ENCODE peak calls at places on chromosomes 1 and 21, in six cellular contexts. U, A, R, M, D and F are unnamed samples.
A peak's percentile ranks its signal among the peaks of the same experiment; 100 is the strongest.

GRCh38 chr1:91511386-91511785 is 10.7 kb downstream of the CDC7 start:
- DNase-seq in D (no peak), U (no peak), A (peak; percentile 53), M (peak; percentile 43), R (no peak), F (no peak)

GRCh38 chr1:30043256-30043655 is 680.1 kb downstream of the MATN1 start:
- DNase-seq in U (no peak), A (no peak), M (no peak), D (no peak), R (no peak), F (no peak)

GRCh38 chr1:53957231-53957818 is 11.2 kb downstream of the LRRC42 start:
- DNase-seq in M (no peak), A (peak; percentile 87), D (peak; percentile 41), R (no peak), U (peak; percentile 85), F (no peak)

GRCh38 chr1:202143768-202144509 is 598 bp downstream of the ARL8A start:
- DNase-seq in R (no peak), D (no peak), M (no peak), A (peak; percentile 21), U (peak; percentile 56), F (peak; percentile 52)

GRCh38 chr1:73860421-73860950 is 337.5 kb downstream of the LRRIQ3 start:
- DNase-seq in U (no peak), D (no peak), A (no peak), R (no peak), M (no peak), F (no peak)

GRCh38 chr21:45110873-45111624 is 36.7 kb downstream of the ADARB1 start:
- DNase-seq in M (no peak), R (no peak), D (no peak), U (no peak), A (no peak), F (no peak)

GRCh38 chr1:24501371-24502167 is 1.1 kb upstream of the RCAN3 start:
- DNase-seq in D (no peak), M (no peak), U (no peak), A (peak; percentile 54), R (no peak), F (no peak)

GRCh38 chr1:16143566-16144324 is 12.1 kb downstream of the EPHA2 start:
- DNase-seq in R (no peak), U (peak; percentile 70), M (no peak), D (peak; percentile 91), A (peak; percentile 83), F (peak; percentile 68)

GRCh38 chr1:158771950-158772866 is at the start of gene OR6N1:
- DNase-seq in A (no peak), U (no peak), D (no peak), R (no peak), M (no peak), F (no peak)

GRCh38 chr1:17617787-17618557 is 78.5 kb downstream of the ARHGEF10L start:
- DNase-seq in D (peak; percentile 43), M (no peak), A (peak; percentile 28), U (no peak), R (no peak), F (peak; percentile 52)

GRCh38 chr1:110003747-110004428 is 19.3 kb downstream of the AHCYL1 start:
- DNase-seq in R (peak; percentile 92), A (peak; percentile 99), D (peak; percentile 72), U (peak; percentile 87), M (peak; percentile 97), F (peak; percentile 67)

GRCh38 chr1:245458234-245458633 is 303.4 kb downstream of the KIF26B start:
- DNase-seq in M (no peak), D (no peak), U (peak; percentile 15), A (no peak), R (peak; percentile 62), F (no peak)

GRCh38 chr1:66779475-66780078 is 21.5 kb downstream of the INSL5 start:
- DNase-seq in A (no peak), U (no peak), M (no peak), R (no peak), D (no peak), F (no peak)

GRCh38 chr1:147202576-147202975 is 22.6 kb downstream of the FMO5 start:
- DNase-seq in A (peak; percentile 39), U (no peak), D (no peak), R (no peak), M (no peak), F (no peak)

GRCh38 chr21:28601708-28602107 is 391.0 kb downstream of the LTN1 start:
- DNase-seq in M (no peak), D (no peak), A (no peak), R (no peak), U (no peak), F (no peak)

GRCh38 chr1:172394167-172394751 is 26.2 kb upstream of the C1orf105 start:
- DNase-seq in U (no peak), M (no peak), D (peak; percentile 16), R (no peak), A (peak; percentile 64), F (peak; percentile 30)

GRCh38 chr1:55305735-55306134 is 90.6 kb upstream of the USP24 start:
- DNase-seq in R (no peak), D (no peak), A (peak; percentile 67), M (no peak), U (no peak), F (no peak)

GRCh38 chr21:26047279-26047967 is 123.1 kb downstream of the APP start:
- DNase-seq in M (no peak), A (no peak), D (no peak), R (no peak), U (no peak), F (no peak)

GRCh38 chr1:51294566-51295184 is 35.7 kb downstream of the TTC39A start:
- DNase-seq in A (no peak), D (no peak), R (no peak), M (no peak), U (no peak), F (peak; percentile 34)